ENCODE peak calls at places on chromosomes 13 and 19, in ten cellular contexts. J, L, V, E, Y, G, M, H, Q and R are unnamed samples.

GRCh38 chr13:87003265-87003664 is 667.9 kb upstream of the SLITRK5 start:
- DNase-seq in J (no peak), L (no peak), V (no peak), E (no peak), Y (no peak), G (no peak), M (no peak), H (no peak), Q (no peak), R (no peak)

GRCh38 chr19:21569497-21569870 is 64.1 kb downstream of the ZNF429 start:
- DNase-seq in J (no peak), L (peak), V (no peak), E (peak), Y (peak), G (no peak), M (peak), H (peak), Q (no peak), R (no peak)

GRCh38 chr19:3836887-3837286 is 32.0 kb downstream of the ZFR2 start:
- DNase-seq in J (no peak), L (no peak), V (no peak), E (no peak), Y (no peak), G (no peak), M (no peak), H (no peak), Q (no peak), R (no peak)

GRCh38 chr13:110644892-110645521 is 29.7 kb downstream of the NAXD start:
- DNase-seq in J (peak), L (peak), V (peak), E (peak), Y (peak), G (peak), M (peak), H (peak), Q (no peak), R (peak)

GRCh38 chr13:42832341-42833153 is 51.2 kb downstream of the FAM216B start:
- DNase-seq in J (no peak), L (peak), V (peak), E (no peak), Y (no peak), G (no peak), M (no peak), H (no peak), Q (no peak), R (no peak)

GRCh38 chr19:15447057-15447456 is 2.7 kb downstream of the WIZ start:
- DNase-seq in J (no peak), L (no peak), V (no peak), E (no peak), Y (no peak), G (no peak), M (no peak), H (no peak), Q (no peak), R (no peak)

GRCh38 chr13:110293037-110293436 is 13.9 kb downstream of the COL4A1 start:
- DNase-seq in J (no peak), L (no peak), V (no peak), E (no peak), Y (no peak), G (no peak), M (no peak), H (no peak), Q (no peak), R (no peak)

GRCh38 chr13:101424381-101425155 is 8.3 kb upstream of the NALCN start:
- DNase-seq in J (no peak), L (peak), V (no peak), E (no peak), Y (no peak), G (no peak), M (no peak), H (no peak), Q (no peak), R (peak)

GRCh38 chr13:23999411-23999810 is 102.1 kb upstream of the C1QTNF9B start:
- DNase-seq in J (no peak), L (no peak), V (no peak), E (no peak), Y (no peak), G (no peak), M (no peak), H (no peak), Q (no peak), R (no peak)

GRCh38 chr13:113860051-113860471 is 3.8 kb downstream of the GAS6 start:
- DNase-seq in J (peak), L (no peak), V (no peak), E (no peak), Y (no peak), G (no peak), M (no peak), H (no peak), Q (peak), R (no peak)

GRCh38 chr13:112900691-112901091 is 68.3 kb upstream of the MCF2L start:
- DNase-seq in J (no peak), L (no peak), V (no peak), E (no peak), Y (no peak), G (no peak), M (no peak), H (no peak), Q (no peak), R (no peak)

GRCh38 chr19:5225486-5226345 is 114.9 kb downstream of the PTPRS start:
- DNase-seq in J (peak), L (no peak), V (peak), E (no peak), Y (no peak), G (no peak), M (no peak), H (no peak), Q (no peak), R (peak)

GRCh38 chr19:57466489-57466888 is 9.5 kb upstream of the VN1R1 start:
- DNase-seq in J (no peak), L (no peak), V (no peak), E (no peak), Y (no peak), G (no peak), M (no peak), H (no peak), Q (no peak), R (no peak)

GRCh38 chr13:113933901-113934300 is 40.0 kb downstream of the C13orf46 start:
- DNase-seq in J (no peak), L (no peak), V (no peak), E (no peak), Y (no peak), G (no peak), M (no peak), H (no peak), Q (no peak), R (no peak)

GRCh38 chr13:113398963-113399754 is 35.2 kb upstream of the GRTP1 start:
- DNase-seq in J (peak), L (peak), V (no peak), E (no peak), Y (no peak), G (no peak), M (no peak), H (no peak), Q (no peak), R (no peak)

GRCh38 chr13:113863511-113864302 is at the start of gene GAS6:
- DNase-seq in J (peak), L (peak), V (no peak), E (no peak), Y (no peak), G (peak), M (no peak), H (no peak), Q (no peak), R (peak)

GRCh38 chr19:33177417-33177976 is 16.6 kb upstream of the LRP3 start:
- DNase-seq in J (no peak), L (no peak), V (peak), E (peak), Y (no peak), G (peak), M (peak), H (peak), Q (peak), R (no peak)

GRCh38 chr19:38168632-38169031 is 55.4 kb downstream of the DPF1 start:
- DNase-seq in J (no peak), L (no peak), V (no peak), E (no peak), Y (no peak), G (no peak), M (no peak), H (no peak), Q (no peak), R (no peak)

GRCh38 chr13:26498524-26499208 is 58.8 kb upstream of the WASF3 start:
- DNase-seq in J (no peak), L (peak), V (peak), E (no peak), Y (no peak), G (no peak), M (no peak), H (no peak), Q (no peak), R (no peak)

GRCh38 chr13:33185853-33186252 is 99.7 kb downstream of the STARD13 start:
- DNase-seq in J (no peak), L (no peak), V (no peak), E (no peak), Y (no peak), G (no peak), M (no peak), H (no peak), Q (no peak), R (no peak)

GRCh38 chr13:30466358-30466714 is 600 bp upstream of the HMGB1 start:
- DNase-seq in J (no peak), L (peak), V (no peak), E (peak), Y (no peak), G (no peak), M (no peak), H (no peak), Q (no peak), R (no peak)

GRCh38 chr19:28667348-28667977 is 545.5 kb downstream of the UQCRFS1 start:
- DNase-seq in J (no peak), L (no peak), V (no peak), E (no peak), Y (no peak), G (no peak), M (no peak), H (no peak), Q (no peak), R (no peak)

GRCh38 chr13:85653681-85654080 is 145.5 kb downstream of the SLITRK6 start:
- DNase-seq in J (no peak), L (no peak), V (no peak), E (no peak), Y (no peak), G (no peak), M (no peak), H (no peak), Q (no peak), R (no peak)

GRCh38 chr19:2446390-2446789 is 10.4 kb downstream of the LMNB2 start:
- DNase-seq in J (no peak), L (no peak), V (peak), E (peak), Y (no peak), G (no peak), M (no peak), H (no peak), Q (no peak), R (peak)

GRCh38 chr13:22187329-22187728 is 516.5 kb downstream of the FGF9 start:
- DNase-seq in J (no peak), L (no peak), V (no peak), E (no peak), Y (no peak), G (no peak), M (no peak), H (no peak), Q (no peak), R (no peak)

GRCh38 chr13:83350569-83350968 is 531.7 kb downstream of the SLITRK1 start:
- DNase-seq in J (no peak), L (peak), V (no peak), E (no peak), Y (no peak), G (no peak), M (no peak), H (no peak), Q (no peak), R (no peak)

GRCh38 chr13:85650613-85651012 is 148.6 kb downstream of the SLITRK6 start:
- DNase-seq in J (no peak), L (no peak), V (peak), E (no peak), Y (no peak), G (no peak), M (no peak), H (no peak), Q (no peak), R (no peak)